ENCODE peak calls at places on chromosomes 4 and X, in six cellular contexts. P is fibroblast of lung; M is CD8-positive, alpha-beta T cell; W is GM23248; Z is mesendoderm; D is right lobe of liver. V is an unnamed sample. For H3K27me3, the result is how much of the 10 kb centered on the place peaks cover.

GRCh38 chr4:83931659-83932058 is 395.8 kb downstream of the GPAT3 start:
- DNase-seq in M (no peak), D (no peak), Z (no peak), P (no peak), W (no peak), V (no peak)

GRCh38 chr4:16508968-16509367 is 282.7 kb upstream of the TAPT1 start:
- DNase-seq in P (no peak), M (no peak), D (no peak), Z (peak), W (peak), V (no peak)

GRCh38 chrX:50211510-50211909 is 6.9 kb downstream of the CCNB3 start:
- DNase-seq in D (no peak), M (no peak), Z (peak), P (no peak), W (peak), V (no peak)

GRCh38 chr4:125323547-125324100 is 8.9 kb downstream of the FAT4 start:
- DNase-seq in P (peak), W (peak), D (no peak), M (no peak), Z (peak), V (no peak)

GRCh38 chr4:88706574-88706973 is 8.9 kb upstream of the NAP1L5 start:
- DNase-seq in W (peak), D (no peak), Z (peak), P (peak), M (no peak), V (peak)

GRCh38 chrX:38041237-38041636 is 34.9 kb downstream of the SYTL5 start:
- DNase-seq in P (no peak), D (no peak), Z (no peak), W (no peak), M (no peak), V (no peak)

GRCh38 chr4:127239902-127240575 is 392.7 kb upstream of the INTU start:
- DNase-seq in D (no peak), P (no peak), M (no peak), W (no peak), Z (no peak), V (no peak)

GRCh38 chr4:27000820-27001219 is 140.2 kb downstream of the STIM2 start:
- DNase-seq in W (peak), D (no peak), M (no peak), P (no peak), Z (no peak), V (no peak)

GRCh38 chrX:123830309-123830708 is 29.5 kb upstream of the XIAP start:
- DNase-seq in M (no peak), P (peak), D (peak), W (no peak), Z (no peak), V (no peak)

GRCh38 chrX:129706395-129707072 is 32.2 kb upstream of the XPNPEP2 start:
- DNase-seq in M (no peak), P (no peak), D (peak), Z (no peak), W (no peak), V (peak)

GRCh38 chr4:7256989-7257810 is 64.9 kb downstream of the SORCS2 start:
- DNase-seq in Z (no peak), P (peak), M (no peak), D (no peak), W (peak), V (peak)

GRCh38 chr4:86927843-86928395 is 6.9 kb upstream of the AFF1 start:
- DNase-seq in M (no peak), P (peak), W (peak), D (no peak), Z (no peak), V (peak)

GRCh38 chr4:47413515-47413914 is 50.0 kb downstream of the COMMD8 start:
- DNase-seq in Z (no peak), W (no peak), P (no peak), D (no peak), M (no peak), V (no peak)

GRCh38 chrX:80335062-80335830 is 85.0 kb upstream of the TENT5D start:
- DNase-seq in Z (peak), D (peak), W (peak), M (no peak), P (no peak), V (peak)

GRCh38 chrX:46865281-46865680 is 28.4 kb downstream of the RP2 start:
- DNase-seq in Z (peak), M (no peak), P (peak), D (no peak), W (peak), V (no peak)

GRCh38 chr4:22515145-22515887 is 550 bp downstream of the ADGRA3 start:
- DNase-seq in D (peak), M (peak), W (peak), P (peak), Z (peak), V (peak)

GRCh38 chrX:38770152-38770551 is 31.1 kb upstream of the MID1IP1 start:
- DNase-seq in D (no peak), Z (no peak), W (no peak), P (no peak), M (no peak), V (no peak)

GRCh38 chr4:159096434-159096833 is 6.4 kb upstream of the RAPGEF2 start:
- DNase-seq in P (no peak), Z (no peak), W (no peak), D (no peak), M (no peak), V (no peak)

GRCh38 chr4:110335399-110335798 is 137.0 kb upstream of the ELOVL6 start:
- DNase-seq in P (no peak), D (no peak), M (no peak), W (no peak), Z (no peak), V (no peak)

GRCh38 chrX:112614640-112615039 is 65.1 kb downstream of the LHFPL1 start:
- DNase-seq in P (peak), W (peak), D (no peak), Z (peak), M (no peak), V (no peak)

GRCh38 chrX:48107717-48108116 is 22.7 kb upstream of the SPACA5B start:
- DNase-seq in D (no peak), Z (peak), P (no peak), M (no peak), W (no peak), V (no peak)

GRCh38 chrX:103250977-103251376 is 4.0 kb downstream of the TCEAL8 start:
- DNase-seq in W (no peak), Z (peak), D (no peak), P (no peak), M (no peak), V (no peak)

GRCh38 chr4:90081432-90082195 is 45.6 kb upstream of the CCSER1 start:
- DNase-seq in Z (peak), W (no peak), P (no peak), M (no peak), D (no peak), V (no peak)

GRCh38 chrX:13473666-13474516 is 95.5 kb upstream of the EGFL6 start:
- DNase-seq in D (no peak), M (peak), W (peak), Z (no peak), P (peak), V (no peak)

GRCh38 chr4:139144161-139144859 is 32.7 kb downstream of the ELF2 start:
- DNase-seq in M (no peak), W (peak), Z (peak), D (peak), P (peak), V (peak)

GRCh38 chrX:15948318-15948660 is 93.7 kb upstream of the AP1S2 start:
- DNase-seq in M (no peak), Z (no peak), D (no peak), W (no peak), P (no peak), V (no peak)

GRCh38 chr4:47839259-47839658 is 1.4 kb upstream of the CORIN start:
- DNase-seq in W (peak), Z (peak), M (peak), D (no peak), P (peak), V (no peak)

GRCh38 chrX:100695991-100696390 is 35.9 kb downstream of the SYTL4 start:
- DNase-seq in M (no peak), Z (no peak), P (peak), W (no peak), D (no peak), V (no peak)

GRCh38 chr4:112526061-112526460 is 10.1 kb upstream of the NEUROG2 start:
- DNase-seq in W (peak), D (no peak), M (no peak), P (peak), Z (no peak), V (no peak)

GRCh38 chr4:87843936-87844335 is 11.2 kb downstream of the MEPE start:
- DNase-seq in D (no peak), W (peak), Z (no peak), M (no peak), P (peak), V (no peak)

GRCh38 chr4:109465065-109465464 is 31.4 kb downstream of the SEC24B start:
- DNase-seq in P (peak), D (no peak), M (no peak), W (peak), Z (no peak), V (no peak)

GRCh38 chrX:46554942-46555341 is 9.7 kb upstream of the ZNF674 start:
- DNase-seq in P (no peak), M (no peak), W (peak), D (no peak), Z (no peak), V (no peak)

GRCh38 chr4:122917731-122918130 is 4.7 kb downstream of the NUDT6 start:
- DNase-seq in M (no peak), P (peak), D (no peak), Z (no peak), W (peak), V (no peak)

GRCh38 chr4:122922877-122923511 is 597 bp upstream of the NUDT6 start:
- DNase-seq in D (peak), P (peak), W (peak), Z (peak), M (peak), V (peak)

GRCh38 chr4:122920473-122920872 is 1.9 kb downstream of the NUDT6 start:
- DNase-seq in W (no peak), M (no peak), Z (no peak), D (no peak), P (no peak), V (no peak)

GRCh38 chr4:122921971-122922876 is at the start of gene NUDT6:
- DNase-seq in Z (peak), W (peak), M (peak), P (peak), D (peak), V (peak)

DNA sequence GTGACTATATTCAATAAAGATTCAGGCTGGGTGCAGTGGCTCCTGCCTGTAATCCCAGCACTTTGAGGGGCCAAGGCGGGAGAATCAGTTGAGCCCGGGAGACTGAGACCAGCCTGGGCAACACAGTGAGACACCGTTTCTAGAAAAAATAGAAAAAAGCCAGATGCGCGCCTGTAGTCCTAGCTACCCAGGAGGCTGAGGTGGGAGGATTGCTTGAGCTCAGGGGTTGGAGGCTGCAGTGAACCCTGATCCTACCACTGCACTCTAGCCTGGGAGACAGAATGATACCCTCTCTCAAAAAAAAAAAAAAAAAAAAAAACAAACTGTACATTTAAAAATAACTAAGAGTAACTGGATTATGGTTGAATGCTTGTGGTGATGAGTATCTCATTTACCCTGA is 1.1 kb downstream of the NUDT6 start:
- DNase-seq in M (no peak), W (no peak), D (no peak), P (no peak), Z (no peak), V (no peak)
- H3K27ac ChIP-seq in M (no peak), W (peak), D (peak), P (no peak), Z (no peak), V (no peak)

GRCh38 chrX:139508099-139508498 is 22.4 kb upstream of the F9 start:
- DNase-seq in Z (peak), D (no peak), M (no peak), W (no peak), P (no peak), V (no peak)
- H3K27me3 ChIP-seq in Z (under half), D (under half), M (under half), W (under half), P (under half), V (under half)

DNA sequence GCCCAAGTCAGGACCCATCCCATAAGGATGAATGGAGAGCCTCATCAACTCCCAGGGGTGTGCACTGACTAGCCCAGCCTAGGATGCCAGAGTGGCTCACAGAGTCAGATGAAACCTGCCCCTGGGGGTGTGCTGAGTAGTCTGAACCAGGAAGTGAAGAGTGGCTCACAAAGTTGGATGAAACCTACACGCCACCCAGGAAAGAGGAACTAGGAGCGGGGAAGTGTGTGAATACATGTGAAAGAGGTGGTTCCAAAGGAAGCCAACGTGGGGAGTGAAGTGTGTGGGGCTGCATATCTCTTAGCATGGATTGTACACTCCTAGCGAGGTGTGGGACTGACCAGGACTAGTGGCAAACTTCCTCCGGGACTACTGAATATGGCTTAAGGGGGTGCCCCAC is 902.1 kb upstream of the NDST4 start:
- DNase-seq in Z (no peak), M (no peak), W (no peak), D (no peak), P (no peak), V (no peak)
- H3K4me3 ChIP-seq in Z (peak), M (no peak), W (no peak), D (no peak), P (no peak), V (no peak)

GRCh38 chr4:78749972-78750727 is 26.0 kb upstream of the BMP2K start:
- DNase-seq in M (no peak), D (no peak), Z (no peak), W (no peak), P (no peak), V (no peak)
- H3K27ac ChIP-seq in M (no peak), D (no peak), Z (no peak), W (no peak), P (no peak), V (no peak)

DNA sequence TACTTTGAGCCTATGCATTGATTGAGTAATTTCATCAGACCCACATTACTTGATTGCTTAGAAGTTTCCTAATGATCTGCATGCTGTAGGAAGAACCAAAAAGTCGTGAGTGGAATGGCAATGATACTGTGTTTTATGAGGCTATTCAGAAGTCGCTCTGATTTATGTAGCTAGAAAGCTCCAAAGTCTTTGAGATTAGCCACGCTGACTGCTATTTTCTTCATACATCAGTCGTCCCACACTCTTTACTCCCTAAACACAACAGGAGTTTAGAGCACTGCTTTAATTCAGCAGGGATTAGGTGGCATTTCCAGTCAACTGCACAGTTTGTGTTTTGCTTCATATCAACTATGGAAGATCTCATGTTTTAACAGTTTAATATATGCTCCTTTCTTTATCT is 4.1 kb downstream of the GRID2 start:
- DNase-seq in W (no peak), D (no peak), Z (no peak), M (no peak), P (no peak), V (no peak)
- H3K27me3 ChIP-seq in W (half or more), D (under half), Z (under half), M (under half), P (under half), V (under half)

GRCh38 chrX:72130762-72131231 is 918 bp downstream of the RTL5 start:
- DNase-seq in P (no peak), M (no peak), D (no peak), Z (peak), W (no peak), V (no peak)
- H3K4me3 ChIP-seq in P (peak), M (no peak), D (peak), Z (no peak), W (peak), V (peak)

DNA sequence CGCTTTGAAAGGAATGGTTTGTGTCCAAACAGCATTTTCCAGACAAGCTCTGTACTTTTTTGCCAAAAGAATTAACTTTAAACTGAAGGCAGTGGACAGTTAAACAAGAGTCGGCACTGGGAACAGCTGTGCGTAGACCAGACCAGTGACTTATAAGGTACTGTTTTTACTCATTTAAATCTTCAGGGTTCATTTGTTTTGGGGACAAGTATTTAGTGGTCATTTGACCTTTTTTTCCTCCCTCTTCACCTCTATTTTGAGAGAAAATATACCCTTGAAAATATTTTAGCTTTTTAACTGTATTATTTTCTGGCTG is 303.8 kb downstream of the ARHGAP24 start:
- DNase-seq in M (no peak), Z (no peak), W (peak), D (no peak), P (peak), V (no peak)
- H3K27ac ChIP-seq in M (no peak), Z (peak), W (peak), D (peak), P (peak), V (peak)